ENCODE peak calls at places on chromosome 18, in five cellular contexts. One of them, this sample, is unnamed. For H3K27me3 and H3K9me2, the result is how much of the 10 kb centered on the place peaks cover.

GRCh38 chr18:75235891-75236290 is 25.3 kb downstream of the TSHZ1 start:
- DNase-seq in HCT116: no peak
- DNase-seq in GM23338: no peak
- DNase-seq in MM.1S: no peak
- DNase-seq in PC-3: no peak
- DNase-seq in this sample: no peak

GRCh38 chr18:32920796-32921787 is 148.3 kb upstream of the KLHL14 start:
- DNase-seq in HCT116: no peak
- DNase-seq in GM23338: no peak
- DNase-seq in MM.1S: no peak
- DNase-seq in PC-3: peak
- DNase-seq in this sample: peak

GRCh38 chr18:24176727-24177416 is 38.0 kb downstream of the CABYR start:
- DNase-seq in HCT116: peak
- DNase-seq in GM23338: peak
- DNase-seq in MM.1S: peak
- DNase-seq in PC-3: peak
- DNase-seq in this sample: peak

GRCh38 chr18:79199691-79200374 is 130.6 kb downstream of the ATP9B start:
- DNase-seq in HCT116: no peak
- DNase-seq in GM23338: no peak
- DNase-seq in MM.1S: peak
- DNase-seq in PC-3: no peak
- DNase-seq in this sample: peak

GRCh38 chr18:75334869-75335268 is 92.6 kb downstream of the SMIM21 start:
- DNase-seq in HCT116: no peak
- DNase-seq in GM23338: no peak
- DNase-seq in MM.1S: no peak
- DNase-seq in PC-3: no peak
- DNase-seq in this sample: no peak

GRCh38 chr18:13444430-13445240 is 226.1 kb downstream of the LDLRAD4 start:
- DNase-seq in HCT116: no peak
- DNase-seq in GM23338: no peak
- DNase-seq in MM.1S: no peak
- DNase-seq in PC-3: no peak
- DNase-seq in this sample: no peak

GRCh38 chr18:755506-755905 is 43.1 kb upstream of the ENOSF1 start:
- DNase-seq in HCT116: no peak
- DNase-seq in GM23338: no peak
- DNase-seq in MM.1S: no peak
- DNase-seq in PC-3: no peak
- DNase-seq in this sample: no peak

GRCh38 chr18:78777992-78778391 is 201.6 kb upstream of the SALL3 start:
- DNase-seq in HCT116: no peak
- DNase-seq in GM23338: no peak
- DNase-seq in MM.1S: no peak
- DNase-seq in PC-3: no peak
- DNase-seq in this sample: no peak

GRCh38 chr18:36299010-36299409 is 1.5 kb downstream of the FHOD3 start:
- DNase-seq in HCT116: no peak
- DNase-seq in GM23338: no peak
- DNase-seq in MM.1S: no peak
- DNase-seq in PC-3: no peak
- DNase-seq in this sample: no peak

GRCh38 chr18:28357785-28358401 is 181.0 kb upstream of the CDH2 start:
- DNase-seq in HCT116: peak
- DNase-seq in GM23338: peak
- DNase-seq in MM.1S: no peak
- DNase-seq in PC-3: peak
- DNase-seq in this sample: peak

GRCh38 chr18:11040823-11041712 is 108.3 kb downstream of the PIEZO2 start:
- DNase-seq in HCT116: peak
- DNase-seq in GM23338: peak
- DNase-seq in MM.1S: peak
- DNase-seq in PC-3: peak
- DNase-seq in this sample: peak

GRCh38 chr18:7974200-7974874 is 407.2 kb downstream of the PTPRM start:
- DNase-seq in HCT116: no peak
- DNase-seq in GM23338: no peak
- DNase-seq in MM.1S: no peak
- DNase-seq in PC-3: no peak
- DNase-seq in this sample: no peak

GRCh38 chr18:73479472-73479871 is 611.7 kb upstream of the NETO1 start:
- DNase-seq in HCT116: no peak
- DNase-seq in GM23338: no peak
- DNase-seq in MM.1S: no peak
- DNase-seq in PC-3: peak
- DNase-seq in this sample: peak

GRCh38 chr18:37604032-37604431 is 38.4 kb upstream of the CELF4 start:
- DNase-seq in HCT116: no peak
- DNase-seq in GM23338: no peak
- DNase-seq in MM.1S: no peak
- DNase-seq in PC-3: no peak
- DNase-seq in this sample: no peak

GRCh38 chr18:26863122-26863879 is 2.2 kb downstream of the AQP4 start:
- DNase-seq in HCT116: no peak
- DNase-seq in GM23338: peak
- DNase-seq in MM.1S: no peak
- DNase-seq in PC-3: peak
- DNase-seq in this sample: peak

GRCh38 chr18:27600245-27600644 is 415.1 kb upstream of the CHST9 start:
- DNase-seq in HCT116: no peak
- DNase-seq in GM23338: no peak
- DNase-seq in MM.1S: no peak
- DNase-seq in PC-3: no peak
- DNase-seq in this sample: no peak

GRCh38 chr18:34873966-34874365 is 163.9 kb downstream of the DTNA start:
- DNase-seq in HCT116: no peak
- DNase-seq in GM23338: no peak
- DNase-seq in MM.1S: no peak
- DNase-seq in PC-3: no peak
- DNase-seq in this sample: no peak

GRCh38 chr18:49857708-49858107 is 44.4 kb upstream of the ACAA2 start:
- DNase-seq in HCT116: no peak
- DNase-seq in GM23338: peak
- DNase-seq in MM.1S: no peak
- DNase-seq in PC-3: no peak
- DNase-seq in this sample: no peak

GRCh38 chr18:52716926-52717325 is 376.9 kb downstream of the DCC start:
- DNase-seq in HCT116: no peak
- DNase-seq in GM23338: peak
- DNase-seq in MM.1S: no peak
- DNase-seq in PC-3: peak
- DNase-seq in this sample: no peak

GRCh38 chr18:31274915-31275314 is 43.0 kb upstream of the DSG1 start:
- DNase-seq in HCT116: peak
- DNase-seq in GM23338: no peak
- DNase-seq in MM.1S: no peak
- DNase-seq in PC-3: peak
- DNase-seq in this sample: no peak

GRCh38 chr18:48627216-48627615 is 88.4 kb downstream of the CTIF start:
- DNase-seq in HCT116: peak
- DNase-seq in GM23338: no peak
- DNase-seq in MM.1S: no peak
- DNase-seq in PC-3: peak
- DNase-seq in this sample: peak
- H3K27me3 ChIP-seq in HCT116: under half
- H3K27me3 ChIP-seq in GM23338: under half
- H3K27me3 ChIP-seq in MM.1S: under half
- H3K27me3 ChIP-seq in PC-3: under half
- H3K27me3 ChIP-seq in this sample: under half

GRCh38 chr18:22844643-22845042 is 88.5 kb upstream of the RBBP8 start:
- DNase-seq in HCT116: no peak
- DNase-seq in GM23338: no peak
- DNase-seq in MM.1S: no peak
- DNase-seq in PC-3: no peak
- DNase-seq in this sample: no peak

GRCh38 chr18:22846697-22847096 is 86.4 kb upstream of the RBBP8 start:
- DNase-seq in HCT116: no peak
- DNase-seq in GM23338: no peak
- DNase-seq in MM.1S: no peak
- DNase-seq in PC-3: no peak
- DNase-seq in this sample: no peak

GRCh38 chr18:22847392-22847791 is 85.7 kb upstream of the RBBP8 start:
- DNase-seq in HCT116: no peak
- DNase-seq in GM23338: peak
- DNase-seq in MM.1S: no peak
- DNase-seq in PC-3: no peak
- DNase-seq in this sample: peak

GRCh38 chr18:22847867-22848451 is 85.2 kb upstream of the RBBP8 start:
- DNase-seq in HCT116: no peak
- DNase-seq in GM23338: no peak
- DNase-seq in MM.1S: no peak
- DNase-seq in PC-3: no peak
- DNase-seq in this sample: peak

GRCh38 chr18:22846088-22846683 is 86.9 kb upstream of the RBBP8 start:
- DNase-seq in HCT116: peak
- DNase-seq in GM23338: peak
- DNase-seq in MM.1S: no peak
- DNase-seq in PC-3: peak
- DNase-seq in this sample: peak
- H2AFZ ChIP-seq in HCT116: peak
- H2AFZ ChIP-seq in GM23338: no peak
- H2AFZ ChIP-seq in MM.1S: no peak
- H2AFZ ChIP-seq in PC-3: no peak
- H2AFZ ChIP-seq in this sample: peak

GRCh38 chr18:57301573-57302230 is 50.7 kb upstream of the ST8SIA3 start:
- DNase-seq in HCT116: no peak
- DNase-seq in GM23338: peak
- DNase-seq in MM.1S: no peak
- DNase-seq in PC-3: no peak
- DNase-seq in this sample: no peak
- H3K9me2 ChIP-seq in HCT116: under half
- H3K9me2 ChIP-seq in GM23338: under half
- H3K9me2 ChIP-seq in MM.1S: under half
- H3K9me2 ChIP-seq in PC-3: under half
- H3K9me2 ChIP-seq in this sample: under half

DNA sequence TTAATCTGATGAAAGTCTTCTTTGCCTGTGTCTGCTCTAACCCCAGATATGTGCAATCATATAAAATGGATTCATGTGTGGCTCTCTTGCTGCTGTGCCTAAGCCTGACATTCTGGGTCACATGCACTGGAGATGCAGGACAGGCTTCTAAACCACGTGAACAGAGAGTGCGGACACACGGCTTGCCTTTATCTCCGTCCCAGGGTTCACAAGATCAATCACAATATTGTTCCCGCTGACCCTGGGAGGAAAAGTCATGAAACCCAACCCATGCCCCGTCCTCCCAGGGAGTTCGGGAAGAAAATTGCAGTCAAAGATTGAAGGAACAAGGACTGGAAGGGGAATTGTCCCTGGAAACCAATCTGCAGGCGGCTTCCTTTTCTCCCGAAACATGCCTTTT is 74.8 kb downstream of the VAPA start:
- DNase-seq in HCT116: no peak
- DNase-seq in GM23338: no peak
- DNase-seq in MM.1S: no peak
- DNase-seq in PC-3: no peak
- DNase-seq in this sample: no peak
- H3K27me3 ChIP-seq in HCT116: under half
- H3K27me3 ChIP-seq in GM23338: under half
- H3K27me3 ChIP-seq in MM.1S: under half
- H3K27me3 ChIP-seq in PC-3: half or more
- H3K27me3 ChIP-seq in this sample: under half

GRCh38 chr18:54774423-54774822 is 53.9 kb upstream of the RAB27B start:
- DNase-seq in HCT116: no peak
- DNase-seq in GM23338: no peak
- DNase-seq in MM.1S: no peak
- DNase-seq in PC-3: no peak
- DNase-seq in this sample: peak

GRCh38 chr18:54769526-54770464 is 58.5 kb upstream of the RAB27B start:
- DNase-seq in HCT116: no peak
- DNase-seq in GM23338: no peak
- DNase-seq in MM.1S: no peak
- DNase-seq in PC-3: peak
- DNase-seq in this sample: no peak

GRCh38 chr18:54775686-54776085 is 52.6 kb upstream of the RAB27B start:
- DNase-seq in HCT116: peak
- DNase-seq in GM23338: peak
- DNase-seq in MM.1S: no peak
- DNase-seq in PC-3: peak
- DNase-seq in this sample: peak

GRCh38 chr18:54774971-54775665 is 53.2 kb upstream of the RAB27B start:
- DNase-seq in HCT116: no peak
- DNase-seq in GM23338: no peak
- DNase-seq in MM.1S: no peak
- DNase-seq in PC-3: no peak
- DNase-seq in this sample: peak

GRCh38 chr18:54772081-54772480 is 56.2 kb upstream of the RAB27B start:
- DNase-seq in HCT116: no peak
- DNase-seq in GM23338: no peak
- DNase-seq in MM.1S: no peak
- DNase-seq in PC-3: no peak
- DNase-seq in this sample: peak
- H2AFZ ChIP-seq in HCT116: no peak
- H2AFZ ChIP-seq in GM23338: no peak
- H2AFZ ChIP-seq in MM.1S: no peak
- H2AFZ ChIP-seq in PC-3: no peak
- H2AFZ ChIP-seq in this sample: no peak

DNA sequence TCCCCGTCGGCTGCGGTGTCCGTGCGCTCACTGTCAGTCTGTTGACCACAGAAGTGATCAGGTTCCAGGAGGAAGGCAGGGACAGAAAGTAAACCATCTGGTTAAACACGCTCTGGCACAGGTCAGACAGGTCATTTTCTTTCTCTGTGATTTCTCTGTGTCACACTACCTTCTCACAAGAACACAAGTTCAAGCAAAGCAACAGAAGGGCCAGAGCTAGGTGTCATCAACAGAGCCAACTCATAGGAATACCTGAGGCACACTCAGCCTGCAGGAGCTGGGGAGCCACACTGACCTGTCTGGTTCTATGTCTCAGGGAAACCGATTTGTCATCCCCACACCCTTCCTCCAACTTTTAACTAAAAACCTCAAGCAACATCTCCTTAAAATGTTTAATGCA is 115.1 kb upstream of the ZBTB14 start:
- DNase-seq in HCT116: no peak
- DNase-seq in GM23338: no peak
- DNase-seq in MM.1S: no peak
- DNase-seq in PC-3: peak
- DNase-seq in this sample: no peak
- H3K9me2 ChIP-seq in HCT116: under half
- H3K9me2 ChIP-seq in GM23338: under half
- H3K9me2 ChIP-seq in MM.1S: under half
- H3K9me2 ChIP-seq in PC-3: under half
- H3K9me2 ChIP-seq in this sample: under half

This sample was measured in GM23248.